ENCODE peak calls at places on chromosomes 3 and 15, in seven cellular contexts. A, S, F, B, J, W and U are unnamed samples.

GRCh38 chr3:140948460-140949249 is 7.0 kb downstream of the SLC25A36 start:
- DNase-seq in A (no peak), S (no peak), F (no peak), B (no peak), J (no peak), W (no peak), U (no peak)

GRCh38 chr3:164459526-164460151 is 618.7 kb downstream of the SI start:
- DNase-seq in A (no peak), S (no peak), F (peak; percentile 14), B (no peak), J (no peak), W (no peak), U (no peak)

GRCh38 chr15:100338971-100339444 is 2.8 kb downstream of the ADAMTS17 start:
- DNase-seq in A (peak; percentile 52), S (peak; percentile 53), F (peak; percentile 79), B (peak; percentile 24), J (peak; percentile 27), W (peak; percentile 24), U (peak; percentile 16)

GRCh38 chr3:138114431-138114918 is 933 bp downstream of the DZIP1L start:
- DNase-seq in A (no peak), S (no peak), F (peak; percentile 43), B (peak; percentile 43), J (no peak), W (peak; percentile 18), U (no peak)

GRCh38 chr3:47337656-47338055 is 43.2 kb upstream of the PTPN23 start:
- DNase-seq in A (no peak), S (no peak), F (no peak), B (no peak), J (no peak), W (no peak), U (no peak)

GRCh38 chr15:70382009-70382749 is 284.5 kb upstream of the TLE3 start:
- DNase-seq in A (no peak), S (no peak), F (no peak), B (no peak), J (no peak), W (no peak), U (no peak)

GRCh38 chr15:99167201-99167600 is 62.3 kb downstream of the SYNM start:
- DNase-seq in A (no peak), S (no peak), F (no peak), B (no peak), J (no peak), W (no peak), U (no peak)

GRCh38 chr3:63508305-63508704 is 144.2 kb upstream of the SNTN start:
- DNase-seq in A (peak; percentile 41), S (no peak), F (no peak), B (no peak), J (no peak), W (no peak), U (no peak)

GRCh38 chr15:94205366-94205765 is 26.0 kb upstream of the MCTP2 start:
- DNase-seq in A (no peak), S (no peak), F (peak; percentile 17), B (peak; percentile 18), J (no peak), W (no peak), U (no peak)

GRCh38 chr3:130850044-130850797 is 43.7 kb upstream of the ATP2C1 start:
- DNase-seq in A (peak; percentile 20), S (no peak), F (peak; percentile 97), B (peak; percentile 46), J (peak; percentile 17), W (no peak), U (no peak)

GRCh38 chr3:127485396-127486170 is 105.0 kb downstream of the TPRA1 start:
- DNase-seq in A (no peak), S (no peak), F (no peak), B (no peak), J (no peak), W (no peak), U (no peak)

GRCh38 chr3:10015476-10015904 is 10.7 kb upstream of the FANCD2 start:
- DNase-seq in A (no peak), S (no peak), F (peak; percentile 96), B (peak; percentile 97), J (no peak), W (peak; percentile 75), U (peak; percentile 76)

GRCh38 chr3:116785226-116785625 is 75.6 kb downstream of the TUSC7 start:
- DNase-seq in A (no peak), S (no peak), F (no peak), B (no peak), J (no peak), W (no peak), U (no peak)

GRCh38 chr3:51942603-51943450 is 664 bp downstream of the PARP3 start:
- DNase-seq in A (peak; percentile 80), S (no peak), F (peak; percentile 48), B (peak; percentile 52), J (peak; percentile 33), W (no peak), U (no peak)

GRCh38 chr3:71478568-71478967 is 105.0 kb downstream of the FOXP1 start:
- DNase-seq in A (no peak), S (no peak), F (peak; percentile 48), B (peak; percentile 26), J (no peak), W (no peak), U (no peak)

GRCh38 chr3:15676259-15676658 is 74.7 kb downstream of the BTD start:
- DNase-seq in A (no peak), S (no peak), F (no peak), B (peak; percentile 28), J (no peak), W (no peak), U (no peak)

GRCh38 chr3:141237701-141238521 is 6.3 kb downstream of the PXYLP1 start:
- DNase-seq in A (no peak), S (no peak), F (peak; percentile 62), B (no peak), J (no peak), W (peak; percentile 34), U (no peak)

GRCh38 chr3:195237981-195238625 is 32.9 kb downstream of the XXYLT1 start:
- DNase-seq in A (peak; percentile 50), S (no peak), F (no peak), B (no peak), J (no peak), W (no peak), U (no peak)

GRCh38 chr15:84669726-84670125 is 11.7 kb upstream of the NMB start:
- DNase-seq in A (no peak), S (no peak), F (peak; percentile 63), B (peak; percentile 49), J (no peak), W (no peak), U (no peak)

GRCh38 chr3:190911382-190911781 is 48.9 kb upstream of the GMNC start:
- DNase-seq in A (peak; percentile 27), S (peak; percentile 76), F (no peak), B (no peak), J (no peak), W (no peak), U (no peak)

DNA sequence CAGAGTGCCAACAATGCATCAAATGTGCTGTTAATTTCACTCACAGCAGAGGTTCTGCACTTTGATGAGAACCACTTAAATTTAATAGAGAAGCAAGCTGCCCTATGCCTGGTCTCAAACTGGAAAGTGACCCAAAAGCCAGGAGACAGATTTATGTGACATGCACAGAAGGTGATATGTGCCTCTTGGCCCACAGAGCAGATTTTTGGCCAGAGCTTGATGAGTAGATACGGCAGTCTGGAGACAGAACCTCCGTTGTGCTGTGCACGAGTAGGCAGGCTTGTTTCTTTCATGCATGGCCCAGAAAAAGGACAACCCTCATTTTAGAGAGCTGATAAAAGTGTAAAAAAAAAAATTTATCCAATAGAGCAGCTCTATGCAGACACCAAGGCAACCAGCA is 423.0 kb downstream of the CNTN6 start:
- DNase-seq in A (no peak), S (no peak), F (no peak), B (no peak), J (no peak), W (no peak), U (no peak)
- H3K27ac ChIP-seq in A (no peak overlapping the region), S (no peak overlapping the region), F (no peak overlapping the region), B (no peak overlapping the region), J (no peak overlapping the region), W (no peak overlapping the region), U (no peak overlapping the region)

GRCh38 chr3:193842832-193843446 is 249.9 kb downstream of the OPA1 start:
- DNase-seq in A (no peak), S (no peak), F (no peak), B (no peak), J (no peak), W (no peak), U (no peak)

GRCh38 chr3:193842029-193842782 is 249.2 kb downstream of the OPA1 start:
- DNase-seq in A (no peak), S (no peak), F (no peak), B (no peak), J (no peak), W (no peak), U (peak; percentile 18)

GRCh38 chr3:193844472-193844871 is 251.5 kb downstream of the OPA1 start:
- DNase-seq in A (no peak), S (no peak), F (no peak), B (no peak), J (no peak), W (no peak), U (no peak)

GRCh38 chr3:193845144-193845543 is 252.1 kb downstream of the OPA1 start:
- DNase-seq in A (no peak), S (no peak), F (no peak), B (no peak), J (no peak), W (no peak), U (no peak)

GRCh38 chr3:193843447-193844301 is 250.7 kb downstream of the OPA1 start:
- DNase-seq in A (no peak), S (no peak), F (no peak), B (no peak), J (no peak), W (no peak), U (no peak)
- H3K27ac ChIP-seq in A (no peak overlapping the region), S (no peak overlapping the region), F (no peak overlapping the region), B (no peak overlapping the region), J (no peak overlapping the region), W (no peak overlapping the region), U (no peak overlapping the region)

DNA sequence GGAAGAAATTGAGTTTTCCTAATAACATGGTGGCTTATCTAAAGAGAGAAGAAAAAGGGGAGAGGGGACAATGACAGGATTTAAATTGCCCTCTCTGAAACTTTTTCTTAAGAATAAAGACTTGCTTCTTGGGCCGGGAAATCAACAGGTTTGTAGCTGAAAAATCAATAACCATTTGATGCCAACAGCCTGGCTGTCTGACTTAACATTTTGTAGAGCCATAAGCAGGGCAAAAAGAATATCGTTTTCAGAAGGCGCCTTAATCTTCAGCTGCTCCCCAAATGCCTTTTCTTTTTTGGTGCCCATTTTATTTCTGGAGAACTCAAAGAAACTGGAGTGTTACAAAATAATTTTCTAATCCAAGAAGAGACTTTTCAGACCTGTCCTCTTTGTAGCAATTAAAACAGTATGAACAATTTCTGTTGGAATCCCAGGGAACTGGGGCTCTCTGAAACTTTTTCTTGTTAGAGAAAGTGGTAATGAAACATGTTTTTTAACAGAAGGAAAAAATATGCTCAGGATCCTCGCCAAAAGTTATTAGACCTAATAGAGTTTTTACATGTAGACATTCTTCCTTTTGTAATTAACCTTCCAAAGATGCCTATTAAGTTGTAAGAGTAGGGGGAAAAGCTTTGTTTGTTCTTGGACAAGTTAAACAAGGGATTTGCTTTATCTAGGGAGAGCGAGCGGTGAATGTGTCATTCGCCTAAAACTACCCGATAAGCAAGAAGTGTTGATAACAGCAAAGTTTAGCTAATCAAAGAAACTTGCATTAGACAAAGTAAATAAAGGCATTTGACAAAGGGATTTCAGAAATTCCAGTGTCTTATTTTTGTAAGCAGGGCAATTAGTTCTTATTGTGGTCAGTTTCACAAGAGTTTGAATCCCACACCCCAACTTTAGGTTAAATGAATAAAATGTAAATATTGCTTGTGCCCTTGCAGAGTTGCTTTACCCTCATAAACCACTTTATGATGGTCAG is 2.2 kb downstream of the RARB start:
- DNase-seq in A (no peak), S (no peak), F (peak; percentile 70), B (peak; percentile 5), J (no peak), W (no peak), U (no peak)
- H3K27ac ChIP-seq in A (no peak overlapping the region), S (peak overlapping the region; percentile 40), F (peak overlapping the region; percentile 30), B (no peak overlapping the region), J (no peak overlapping the region), W (peak overlapping the region; percentile 41), U (no peak overlapping the region)

GRCh38 chr15:42826251-42826890 is 89.4 kb upstream of the CDAN1 start:
- DNase-seq in A (peak; percentile 40), S (no peak), F (peak; percentile 9), B (no peak), J (no peak), W (no peak), U (no peak)
- H3K27ac ChIP-seq in A (no peak overlapping the region), S (no peak overlapping the region), F (no peak overlapping the region), B (no peak overlapping the region), J (no peak overlapping the region), W (no peak overlapping the region), U (no peak overlapping the region)